ENCODE peak calls at places on chromosome 10, in ten cellular contexts. O is adrenal gland; S is trophoblast cell; J is GM23248; T is psoas muscle; R is CD8-positive, alpha-beta T cell; B is sigmoid colon; A is A549; E is heart right ventricle; H is left ventricle myocardium inferior. P is an unnamed sample.

GRCh38 chr10:7218974-7219373 is 191.9 kb downstream of the SFMBT2 start:
- DNase-seq in O (no peak), S (no peak), J (peak; percentile 50), T (no peak), R (no peak), B (no peak), A (peak; percentile 30), E (no peak), H (no peak), P (no peak)

GRCh38 chr10:46517541-46517940 is 38.9 kb downstream of the GPRIN2 start:
- DNase-seq in O (no peak), S (no peak), J (no peak), T (no peak), R (no peak), B (no peak), A (no peak), E (no peak), H (no peak), P (no peak)

GRCh38 chr10:13685885-13686284 is 99.1 kb downstream of the PRPF18 start:
- DNase-seq in O (no peak), S (no peak), J (no peak), T (no peak), R (no peak), B (peak; percentile 76), A (no peak), E (peak; percentile 42), H (peak; percentile 55), P (no peak)

GRCh38 chr10:126391162-126391880 is 3.0 kb upstream of the ADAM12 start:
- DNase-seq in O (no peak), S (no peak), J (peak; percentile 64), T (no peak), R (no peak), B (peak; percentile 68), A (no peak), E (no peak), H (no peak), P (no peak)

GRCh38 chr10:34757933-34758332 is 57.2 kb downstream of the PARD3 start:
- DNase-seq in O (no peak), S (no peak), J (no peak), T (no peak), R (no peak), B (no peak), A (no peak), E (no peak), H (no peak), P (no peak)

GRCh38 chr10:132397036-132397541 is at the start of gene PWWP2B:
- DNase-seq in O (peak; percentile 29), S (no peak), J (peak; percentile 73), T (peak; percentile 69), R (peak; percentile 68), B (peak; percentile 77), A (no peak), E (peak; percentile 71), H (peak; percentile 70), P (no peak)

GRCh38 chr10:46523881-46524470 is 32.5 kb downstream of the GPRIN2 start:
- DNase-seq in O (peak; percentile 96), S (no peak), J (peak; percentile 98), T (peak; percentile 29), R (no peak), B (peak; percentile 66), A (peak; percentile 98), E (no peak), H (peak; percentile 12), P (peak; percentile 99)

GRCh38 chr10:58017719-58018367 is 249.9 kb downstream of the IPMK start:
- DNase-seq in O (peak; percentile 45), S (no peak), J (peak; percentile 92), T (no peak), R (no peak), B (no peak), A (peak; percentile 84), E (no peak), H (no peak), P (no peak)

GRCh38 chr10:12703813-12704212 is 297.7 kb downstream of the CCDC3 start:
- DNase-seq in O (no peak), S (no peak), J (peak; percentile 86), T (no peak), R (no peak), B (no peak), A (peak; percentile 57), E (no peak), H (no peak), P (no peak)

GRCh38 chr10:68154211-68154497 is 44.9 kb downstream of the MYPN start:
- DNase-seq in O (peak; percentile 82), S (no peak), J (peak; percentile 22), T (peak; percentile 56), R (no peak), B (no peak), A (peak; percentile 29), E (peak; percentile 47), H (peak; percentile 39), P (no peak)

GRCh38 chr10:26528715-26529393 is 90.7 kb downstream of the APBB1IP start:
- DNase-seq in O (no peak), S (no peak), J (no peak), T (no peak), R (no peak), B (no peak), A (no peak), E (no peak), H (no peak), P (no peak)

GRCh38 chr10:51960494-51960895 is 261.1 kb upstream of the CSTF2T start:
- DNase-seq in O (no peak), S (no peak), J (peak; percentile 84), T (no peak), R (no peak), B (no peak), A (peak; percentile 36), E (no peak), H (no peak), P (no peak)

GRCh38 chr10:111967547-111967946 is 216.0 kb downstream of the GPAM start:
- DNase-seq in O (no peak), S (no peak), J (no peak), T (no peak), R (no peak), B (no peak), A (no peak), E (no peak), H (no peak), P (no peak)

GRCh38 chr10:110077436-110078120 is 69.8 kb downstream of the ADD3 start:
- DNase-seq in O (no peak), S (no peak), J (peak; percentile 81), T (no peak), R (peak; percentile 49), B (no peak), A (no peak), E (no peak), H (no peak), P (no peak)

GRCh38 chr10:12018438-12019342 is 23.9 kb downstream of the UPF2 start:
- DNase-seq in O (no peak), S (no peak), J (peak; percentile 15), T (no peak), R (no peak), B (no peak), A (no peak), E (no peak), H (no peak), P (no peak)

DNA sequence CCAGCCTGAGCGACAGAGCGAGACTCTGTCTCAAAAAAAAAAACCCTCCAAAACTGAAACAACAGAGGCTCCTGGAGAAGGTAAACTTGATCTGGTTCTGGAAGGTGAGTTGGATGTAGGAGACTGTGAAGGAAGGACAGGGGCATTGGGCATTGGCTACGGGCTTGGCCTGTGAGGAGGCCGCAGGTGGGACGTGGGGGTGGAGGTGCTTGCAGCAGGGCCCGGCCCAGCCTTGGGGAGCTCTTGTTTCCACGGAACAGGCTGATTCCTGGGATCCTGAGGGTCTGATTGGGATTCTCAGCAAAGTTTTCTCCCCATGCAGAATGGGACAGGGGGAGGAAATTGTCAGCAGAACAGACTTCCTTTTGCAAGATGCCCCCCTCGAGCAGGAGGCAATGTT is 30.6 kb downstream of the IL15RA start:
- DNase-seq in O (no peak), S (no peak), J (no peak), T (no peak), R (no peak), B (peak; percentile 64), A (no peak), E (no peak), H (no peak), P (no peak)
- H3K4me1 ChIP-seq in O (peaks cover 53% of the 10 kb centered on the region), S (peaks cover 12% of the 10 kb centered on the region), J (peaks cover 46% of the 10 kb centered on the region), T (peaks cover 31% of the 10 kb centered on the region), R (no peaks in the 10 kb centered on the region), B (no peaks in the 10 kb centered on the region), A (peaks cover 32% of the 10 kb centered on the region), E (peaks cover 47% of the 10 kb centered on the region), H (peaks cover 78% of the 10 kb centered on the region), P (peaks cover 24% of the 10 kb centered on the region)

DNA sequence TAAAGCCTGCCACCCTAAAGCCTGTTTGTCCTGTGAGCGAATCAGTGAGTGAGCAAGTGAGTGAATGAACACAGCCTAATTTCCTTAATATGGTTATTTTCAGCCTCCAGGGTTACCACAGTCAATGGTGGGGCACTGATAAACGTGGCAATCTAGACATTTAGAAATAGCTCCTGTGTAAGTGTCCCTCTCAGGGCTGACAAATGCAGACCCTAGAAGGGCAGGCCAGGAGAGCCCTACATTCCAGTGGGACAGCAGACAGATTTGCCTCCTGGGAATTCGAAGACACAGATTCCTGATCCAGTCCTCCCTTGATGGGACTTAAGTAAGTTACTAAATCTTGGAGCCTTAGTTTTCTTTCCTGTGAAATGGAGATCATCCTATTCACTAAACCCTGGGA is 54.6 kb upstream of the TM9SF3 start:
- DNase-seq in O (no peak), S (no peak), J (no peak), T (no peak), R (no peak), B (no peak), A (no peak), E (no peak), H (no peak), P (no peak)
- H3K4me1 ChIP-seq in O (no peaks in the 10 kb centered on the region), S (no peaks in the 10 kb centered on the region), J (no peaks in the 10 kb centered on the region), T (no peaks in the 10 kb centered on the region), R (no peaks in the 10 kb centered on the region), B (no peaks in the 10 kb centered on the region), A (no peaks in the 10 kb centered on the region), E (no peaks in the 10 kb centered on the region), H (no peaks in the 10 kb centered on the region), P (peaks cover 13% of the 10 kb centered on the region)

GRCh38 chr10:77504870-77505257 is 132.7 kb downstream of the KCNMA1 start:
- DNase-seq in O (no peak), S (peak; percentile 95), J (peak; percentile 72), T (no peak), R (no peak), B (no peak), A (peak; percentile 59), E (no peak), H (no peak), P (no peak)
- H3K4me1 ChIP-seq in O (peaks cover 23% of the 10 kb centered on the region), S (peaks cover 31% of the 10 kb centered on the region), J (peaks cover 65% of the 10 kb centered on the region), T (peaks cover 26% of the 10 kb centered on the region), R (no peaks in the 10 kb centered on the region), B (no peaks in the 10 kb centered on the region), A (peaks cover 65% of the 10 kb centered on the region), E (no peaks in the 10 kb centered on the region), H (no peaks in the 10 kb centered on the region), P (peaks cover 60% of the 10 kb centered on the region)

GRCh38 chr10:119666709-119667004 is 15.5 kb downstream of the BAG3 start:
- DNase-seq in O (no peak), S (no peak), J (no peak), T (no peak), R (no peak), B (no peak), A (no peak), E (no peak), H (no peak), P (no peak)
- H3K4me1 ChIP-seq in O (peaks cover 65% of the 10 kb centered on the region), S (peaks cover 45% of the 10 kb centered on the region), J (peaks cover 70% of the 10 kb centered on the region), T (peaks cover 86% of the 10 kb centered on the region), R (peaks cover 18% of the 10 kb centered on the region), B (no peaks in the 10 kb centered on the region), A (peaks cover 81% of the 10 kb centered on the region), E (peaks cover 89% of the 10 kb centered on the region), H (peaks cover 98% of the 10 kb centered on the region), P (peaks cover 27% of the 10 kb centered on the region)

GRCh38 chr10:125135771-125136035 is 24.7 kb downstream of the CTBP2 start:
- DNase-seq in O (no peak), S (no peak), J (no peak), T (no peak), R (no peak), B (peak; percentile 46), A (no peak), E (no peak), H (no peak), P (no peak)
- H3K4me1 ChIP-seq in O (peaks cover 46% of the 10 kb centered on the region), S (no peaks in the 10 kb centered on the region), J (no peaks in the 10 kb centered on the region), T (peaks cover 58% of the 10 kb centered on the region), R (no peaks in the 10 kb centered on the region), B (no peaks in the 10 kb centered on the region), A (peaks cover 22% of the 10 kb centered on the region), E (peaks cover 47% of the 10 kb centered on the region), H (peaks cover 83% of the 10 kb centered on the region), P (no peaks in the 10 kb centered on the region)